ENCODE peak calls at places on chromosomes 11 and 22, in ten cellular contexts. One of them, this sample, is unnamed.

GRCh38 chr11:83033972-83034672 is 37.6 kb downstream of the RAB30 start:
- DNase-seq in heart right ventricle: peak
- DNase-seq in T47D: no peak
- DNase-seq in NCI-H146: peak
- DNase-seq in germinal center: no peak
- DNase-seq in AG09319: peak
- DNase-seq in hippocampal formation: peak
- DNase-seq in gastrocnemius medialis: peak
- DNase-seq in ovary: peak
- DNase-seq in adrenal gland: peak
- DNase-seq in this sample: no peak

GRCh38 chr22:46967445-46968358 is 205.3 kb downstream of the TBC1D22A start:
- DNase-seq in NCI-H146: no peak
- DNase-seq in heart right ventricle: no peak
- DNase-seq in gastrocnemius medialis: no peak
- DNase-seq in AG09319: no peak
- DNase-seq in hippocampal formation: no peak
- DNase-seq in germinal center: no peak
- DNase-seq in adrenal gland: no peak
- DNase-seq in ovary: no peak
- DNase-seq in T47D: no peak
- DNase-seq in this sample: no peak

GRCh38 chr11:134390706-134391105 is 21.3 kb downstream of the B3GAT1 start:
- DNase-seq in T47D: no peak
- DNase-seq in hippocampal formation: no peak
- DNase-seq in gastrocnemius medialis: no peak
- DNase-seq in ovary: no peak
- DNase-seq in NCI-H146: no peak
- DNase-seq in germinal center: no peak
- DNase-seq in heart right ventricle: no peak
- DNase-seq in adrenal gland: no peak
- DNase-seq in AG09319: no peak
- DNase-seq in this sample: no peak

GRCh38 chr11:12076840-12077534 is 33.4 kb upstream of the MICAL2 start:
- DNase-seq in gastrocnemius medialis: no peak
- DNase-seq in AG09319: no peak
- DNase-seq in adrenal gland: no peak
- DNase-seq in hippocampal formation: no peak
- DNase-seq in NCI-H146: no peak
- DNase-seq in germinal center: no peak
- DNase-seq in T47D: no peak
- DNase-seq in heart right ventricle: no peak
- DNase-seq in ovary: no peak
- DNase-seq in this sample: no peak

GRCh38 chr11:124872741-124873140 is 7.5 kb downstream of the ROBO3 start:
- DNase-seq in NCI-H146: no peak
- DNase-seq in AG09319: no peak
- DNase-seq in gastrocnemius medialis: no peak
- DNase-seq in ovary: no peak
- DNase-seq in hippocampal formation: no peak
- DNase-seq in adrenal gland: no peak
- DNase-seq in heart right ventricle: no peak
- DNase-seq in T47D: no peak
- DNase-seq in germinal center: no peak
- DNase-seq in this sample: no peak

GRCh38 chr11:62842171-62842717 is 2.9 kb upstream of the WDR74 start:
- DNase-seq in gastrocnemius medialis: no peak
- DNase-seq in ovary: peak
- DNase-seq in heart right ventricle: peak
- DNase-seq in NCI-H146: peak
- DNase-seq in adrenal gland: peak
- DNase-seq in T47D: no peak
- DNase-seq in AG09319: no peak
- DNase-seq in hippocampal formation: peak
- DNase-seq in germinal center: peak
- DNase-seq in this sample: peak

GRCh38 chr11:112826026-112826425 is 135.2 kb upstream of the NCAM1 start:
- DNase-seq in germinal center: no peak
- DNase-seq in AG09319: no peak
- DNase-seq in adrenal gland: no peak
- DNase-seq in NCI-H146: no peak
- DNase-seq in gastrocnemius medialis: no peak
- DNase-seq in ovary: no peak
- DNase-seq in heart right ventricle: no peak
- DNase-seq in hippocampal formation: no peak
- DNase-seq in T47D: no peak
- DNase-seq in this sample: no peak

GRCh38 chr11:91158297-91158696 is 935.4 kb upstream of the CHORDC1 start:
- DNase-seq in adrenal gland: no peak
- DNase-seq in ovary: no peak
- DNase-seq in NCI-H146: peak
- DNase-seq in heart right ventricle: no peak
- DNase-seq in germinal center: no peak
- DNase-seq in T47D: no peak
- DNase-seq in gastrocnemius medialis: no peak
- DNase-seq in AG09319: no peak
- DNase-seq in hippocampal formation: no peak
- DNase-seq in this sample: no peak

GRCh38 chr22:23691748-23692423 is 1.1 kb downstream of the RGL4 start:
- DNase-seq in NCI-H146: no peak
- DNase-seq in AG09319: no peak
- DNase-seq in germinal center: no peak
- DNase-seq in hippocampal formation: no peak
- DNase-seq in ovary: no peak
- DNase-seq in heart right ventricle: no peak
- DNase-seq in gastrocnemius medialis: no peak
- DNase-seq in T47D: no peak
- DNase-seq in adrenal gland: no peak
- DNase-seq in this sample: no peak

GRCh38 chr22:19411690-19412045 is 19.9 kb downstream of the HIRA start:
- DNase-seq in gastrocnemius medialis: no peak
- DNase-seq in AG09319: no peak
- DNase-seq in heart right ventricle: no peak
- DNase-seq in adrenal gland: no peak
- DNase-seq in T47D: no peak
- DNase-seq in NCI-H146: no peak
- DNase-seq in germinal center: no peak
- DNase-seq in hippocampal formation: no peak
- DNase-seq in ovary: no peak
- DNase-seq in this sample: no peak

GRCh38 chr11:26805001-26805400 is 83.1 kb upstream of the SLC5A12 start:
- DNase-seq in gastrocnemius medialis: no peak
- DNase-seq in heart right ventricle: no peak
- DNase-seq in adrenal gland: no peak
- DNase-seq in NCI-H146: no peak
- DNase-seq in AG09319: no peak
- DNase-seq in T47D: no peak
- DNase-seq in germinal center: no peak
- DNase-seq in ovary: no peak
- DNase-seq in hippocampal formation: no peak
- DNase-seq in this sample: no peak

GRCh38 chr11:123300874-123301695 is 106.0 kb upstream of the CLMP start:
- DNase-seq in adrenal gland: no peak
- DNase-seq in hippocampal formation: no peak
- DNase-seq in heart right ventricle: no peak
- DNase-seq in NCI-H146: no peak
- DNase-seq in T47D: no peak
- DNase-seq in germinal center: no peak
- DNase-seq in AG09319: no peak
- DNase-seq in gastrocnemius medialis: no peak
- DNase-seq in ovary: no peak
- DNase-seq in this sample: no peak

GRCh38 chr11:10305262-10305963 is 540 bp downstream of the ADM start:
- DNase-seq in adrenal gland: no peak
- DNase-seq in hippocampal formation: no peak
- DNase-seq in heart right ventricle: peak
- DNase-seq in germinal center: peak
- DNase-seq in T47D: no peak
- DNase-seq in AG09319: no peak
- DNase-seq in NCI-H146: peak
- DNase-seq in ovary: peak
- DNase-seq in gastrocnemius medialis: peak
- DNase-seq in this sample: no peak

GRCh38 chr11:86230196-86230813 is 14.2 kb upstream of the EED start:
- DNase-seq in T47D: no peak
- DNase-seq in germinal center: no peak
- DNase-seq in hippocampal formation: no peak
- DNase-seq in gastrocnemius medialis: no peak
- DNase-seq in ovary: no peak
- DNase-seq in NCI-H146: no peak
- DNase-seq in heart right ventricle: no peak
- DNase-seq in AG09319: no peak
- DNase-seq in adrenal gland: no peak
- DNase-seq in this sample: no peak

GRCh38 chr22:29073618-29074275 is 912 bp downstream of the KREMEN1 start:
- DNase-seq in gastrocnemius medialis: no peak
- DNase-seq in heart right ventricle: peak
- DNase-seq in NCI-H146: peak
- DNase-seq in hippocampal formation: no peak
- DNase-seq in adrenal gland: peak
- DNase-seq in germinal center: no peak
- DNase-seq in AG09319: no peak
- DNase-seq in ovary: peak
- DNase-seq in T47D: peak
- DNase-seq in this sample: no peak

GRCh38 chr22:19488884-19489843 is 9.4 kb downstream of the CDC45 start:
- DNase-seq in germinal center: no peak
- DNase-seq in gastrocnemius medialis: no peak
- DNase-seq in NCI-H146: no peak
- DNase-seq in adrenal gland: peak
- DNase-seq in hippocampal formation: peak
- DNase-seq in ovary: no peak
- DNase-seq in T47D: no peak
- DNase-seq in heart right ventricle: no peak
- DNase-seq in AG09319: no peak
- DNase-seq in this sample: no peak

GRCh38 chr22:49933236-49933921 is 14.9 kb downstream of the CRELD2 start:
- DNase-seq in ovary: peak
- DNase-seq in NCI-H146: no peak
- DNase-seq in gastrocnemius medialis: peak
- DNase-seq in T47D: no peak
- DNase-seq in AG09319: no peak
- DNase-seq in adrenal gland: peak
- DNase-seq in hippocampal formation: peak
- DNase-seq in germinal center: no peak
- DNase-seq in heart right ventricle: peak
- DNase-seq in this sample: peak

GRCh38 chr11:68314886-68315580 is 2.6 kb downstream of the LRP5 start:
- DNase-seq in adrenal gland: peak
- DNase-seq in AG09319: no peak
- DNase-seq in hippocampal formation: no peak
- DNase-seq in T47D: peak
- DNase-seq in gastrocnemius medialis: peak
- DNase-seq in NCI-H146: no peak
- DNase-seq in heart right ventricle: no peak
- DNase-seq in germinal center: no peak
- DNase-seq in ovary: peak
- DNase-seq in this sample: no peak

GRCh38 chr11:58639103-58639502 is 16.6 kb downstream of the CNTF start:
- DNase-seq in germinal center: no peak
- DNase-seq in ovary: no peak
- DNase-seq in gastrocnemius medialis: no peak
- DNase-seq in heart right ventricle: no peak
- DNase-seq in hippocampal formation: no peak
- DNase-seq in NCI-H146: no peak
- DNase-seq in AG09319: no peak
- DNase-seq in T47D: no peak
- DNase-seq in adrenal gland: no peak
- DNase-seq in this sample: no peak

GRCh38 chr11:10318527-10318802 is 13.6 kb downstream of the ADM start:
- DNase-seq in germinal center: no peak
- DNase-seq in adrenal gland: no peak
- DNase-seq in T47D: no peak
- DNase-seq in gastrocnemius medialis: peak
- DNase-seq in hippocampal formation: no peak
- DNase-seq in NCI-H146: peak
- DNase-seq in ovary: no peak
- DNase-seq in AG09319: no peak
- DNase-seq in heart right ventricle: no peak
- DNase-seq in this sample: no peak

GRCh38 chr11:130904380-130904779 is 11.9 kb downstream of the SNX19 start:
- DNase-seq in hippocampal formation: no peak
- DNase-seq in heart right ventricle: no peak
- DNase-seq in AG09319: no peak
- DNase-seq in gastrocnemius medialis: no peak
- DNase-seq in T47D: peak
- DNase-seq in ovary: no peak
- DNase-seq in adrenal gland: no peak
- DNase-seq in NCI-H146: no peak
- DNase-seq in germinal center: peak
- DNase-seq in this sample: no peak

GRCh38 chr11:11426226-11426915 is 73.3 kb upstream of the CSNK2A3 start:
- DNase-seq in germinal center: no peak
- DNase-seq in adrenal gland: no peak
- DNase-seq in T47D: no peak
- DNase-seq in heart right ventricle: no peak
- DNase-seq in ovary: no peak
- DNase-seq in AG09319: no peak
- DNase-seq in hippocampal formation: no peak
- DNase-seq in NCI-H146: no peak
- DNase-seq in gastrocnemius medialis: no peak
- DNase-seq in this sample: no peak

GRCh38 chr11:70538641-70539359 is 140.5 kb downstream of the CTTN start:
- DNase-seq in germinal center: no peak
- DNase-seq in ovary: no peak
- DNase-seq in AG09319: no peak
- DNase-seq in adrenal gland: no peak
- DNase-seq in hippocampal formation: no peak
- DNase-seq in T47D: no peak
- DNase-seq in heart right ventricle: no peak
- DNase-seq in gastrocnemius medialis: no peak
- DNase-seq in NCI-H146: no peak
- DNase-seq in this sample: no peak

GRCh38 chr11:65860278-65861164 is at the start of gene MUS81:
- DNase-seq in hippocampal formation: peak
- DNase-seq in germinal center: peak
- DNase-seq in gastrocnemius medialis: peak
- DNase-seq in adrenal gland: peak
- DNase-seq in ovary: peak
- DNase-seq in AG09319: peak
- DNase-seq in T47D: peak
- DNase-seq in heart right ventricle: peak
- DNase-seq in NCI-H146: peak
- DNase-seq in this sample: peak

GRCh38 chr11:5136246-5136645 is 1.9 kb downstream of the OR52A5 start:
- DNase-seq in T47D: no peak
- DNase-seq in gastrocnemius medialis: no peak
- DNase-seq in ovary: no peak
- DNase-seq in heart right ventricle: no peak
- DNase-seq in AG09319: no peak
- DNase-seq in NCI-H146: no peak
- DNase-seq in germinal center: no peak
- DNase-seq in adrenal gland: no peak
- DNase-seq in hippocampal formation: no peak
- DNase-seq in this sample: no peak

GRCh38 chr22:35587447-35587870 is 29.7 kb downstream of the MB start:
- DNase-seq in germinal center: no peak
- DNase-seq in T47D: peak
- DNase-seq in AG09319: no peak
- DNase-seq in ovary: no peak
- DNase-seq in NCI-H146: no peak
- DNase-seq in heart right ventricle: peak
- DNase-seq in gastrocnemius medialis: peak
- DNase-seq in adrenal gland: no peak
- DNase-seq in hippocampal formation: no peak
- DNase-seq in this sample: peak

GRCh38 chr11:86176165-86176884 is 68.2 kb upstream of the EED start:
- DNase-seq in T47D: no peak
- DNase-seq in gastrocnemius medialis: peak
- DNase-seq in AG09319: no peak
- DNase-seq in ovary: no peak
- DNase-seq in heart right ventricle: no peak
- DNase-seq in hippocampal formation: no peak
- DNase-seq in adrenal gland: no peak
- DNase-seq in germinal center: no peak
- DNase-seq in NCI-H146: peak
- DNase-seq in this sample: no peak

GRCh38 chr11:57276857-57277505 is 39.9 kb upstream of the APLNR start:
- DNase-seq in adrenal gland: no peak
- DNase-seq in gastrocnemius medialis: no peak
- DNase-seq in heart right ventricle: no peak
- DNase-seq in NCI-H146: no peak
- DNase-seq in hippocampal formation: no peak
- DNase-seq in AG09319: no peak
- DNase-seq in T47D: no peak
- DNase-seq in germinal center: no peak
- DNase-seq in ovary: no peak
- DNase-seq in this sample: no peak